ENCODE peak calls at places on chromosomes 7 and 10, in four cellular contexts. Z is uterus, Q is heart left ventricle, X is A549. F is an unnamed sample. For H3K4me1, the result is how much of the 10 kb centered on the place peaks cover.

GRCh38 chr7:33645096-33645495 is 260.2 kb upstream of the BMPER start:
- DNase-seq in Z (no peak), Q (no peak), X (no peak), F (no peak)

GRCh38 chr10:47046321-47047126 is 135.3 kb downstream of the PTPN20 start:
- DNase-seq in Z (no peak), Q (peak), X (no peak), F (peak)

GRCh38 chr7:73521636-73522080 is 435 bp downstream of the BAZ1B start:
- DNase-seq in Z (no peak), Q (no peak), X (peak), F (no peak)

GRCh38 chr10:59868974-59869940 is 37.1 kb downstream of the CCDC6 start:
- DNase-seq in Z (no peak), Q (no peak), X (no peak), F (no peak)

GRCh38 chr7:151724250-151724915 is 152.5 kb downstream of the PRKAG2 start:
- DNase-seq in Z (no peak), Q (no peak), X (no peak), F (no peak)

GRCh38 chr7:64636386-64636785 is 29.5 kb upstream of the ZNF107 start:
- DNase-seq in Z (no peak), Q (no peak), X (no peak), F (no peak)

GRCh38 chr7:30470163-30470770 is 8.3 kb downstream of the NOD1 start:
- DNase-seq in Z (peak), Q (peak), X (no peak), F (no peak)

GRCh38 chr7:158192184-158192835 is 395.3 kb downstream of the PTPRN2 start:
- DNase-seq in Z (no peak), Q (no peak), X (no peak), F (no peak)

GRCh38 chr10:7488418-7488829 is 77.6 kb upstream of the SFMBT2 start:
- DNase-seq in Z (peak), Q (no peak), X (no peak), F (no peak)

GRCh38 chr10:62073429-62073828 is 171.9 kb downstream of the ARID5B start:
- DNase-seq in Z (no peak), Q (no peak), X (no peak), F (no peak)

GRCh38 chr10:62077330-62078015 is 176.0 kb downstream of the ARID5B start:
- DNase-seq in Z (no peak), Q (no peak), X (no peak), F (no peak)

GRCh38 chr10:62075912-62076311 is 174.4 kb downstream of the ARID5B start:
- DNase-seq in Z (no peak), Q (no peak), X (no peak), F (no peak)

GRCh38 chr10:62076872-62077271 is 175.4 kb downstream of the ARID5B start:
- DNase-seq in Z (no peak), Q (no peak), X (peak), F (no peak)

GRCh38 chr10:62075414-62075813 is 173.9 kb downstream of the ARID5B start:
- DNase-seq in Z (no peak), Q (peak), X (no peak), F (no peak)
- H3K27ac ChIP-seq in Z (peak), Q (peak), X (peak), F (peak)

GRCh38 chr7:44403775-44404174 is 78.4 kb upstream of the CAMK2B start:
- DNase-seq in Z (no peak), Q (peak), X (no peak), F (no peak)

GRCh38 chr7:44400033-44400511 is 74.7 kb upstream of the CAMK2B start:
- DNase-seq in Z (no peak), Q (no peak), X (no peak), F (no peak)

GRCh38 chr7:44401692-44402091 is 76.3 kb upstream of the CAMK2B start:
- DNase-seq in Z (no peak), Q (no peak), X (no peak), F (no peak)

GRCh38 chr7:44402401-44403096 is 77.2 kb upstream of the CAMK2B start:
- DNase-seq in Z (no peak), Q (no peak), X (no peak), F (no peak)

GRCh38 chr7:44403176-44403759 is 77.9 kb upstream of the CAMK2B start:
- DNase-seq in Z (no peak), Q (no peak), X (no peak), F (no peak)
- TF ChIP-seq POLR2A in Z (no peak), Q (no peak), X (no peak), F (no peak)

DNA sequence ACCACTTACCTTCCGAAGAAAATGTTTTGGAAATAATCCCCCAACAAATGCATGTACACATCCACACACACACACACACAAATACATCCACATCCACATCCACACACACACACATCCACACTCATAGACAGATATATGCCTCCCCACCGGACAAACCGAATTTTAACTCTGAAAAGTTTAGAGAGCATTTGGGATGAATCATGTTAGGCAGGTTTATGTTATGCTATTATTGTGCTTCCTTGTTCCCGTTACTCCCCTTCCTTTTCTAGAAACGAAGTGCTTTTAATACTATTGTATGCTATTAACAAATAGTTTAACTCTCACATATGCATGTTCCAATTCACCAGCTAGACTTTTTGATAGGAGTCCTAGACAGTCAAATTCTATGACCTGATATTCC is 91.5 kb downstream of the FAS start:
- DNase-seq in Z (no peak), Q (no peak), X (no peak), F (no peak)
- H3K4me1 ChIP-seq in Z (under half), Q (under half), X (under half), F (under half)

DNA sequence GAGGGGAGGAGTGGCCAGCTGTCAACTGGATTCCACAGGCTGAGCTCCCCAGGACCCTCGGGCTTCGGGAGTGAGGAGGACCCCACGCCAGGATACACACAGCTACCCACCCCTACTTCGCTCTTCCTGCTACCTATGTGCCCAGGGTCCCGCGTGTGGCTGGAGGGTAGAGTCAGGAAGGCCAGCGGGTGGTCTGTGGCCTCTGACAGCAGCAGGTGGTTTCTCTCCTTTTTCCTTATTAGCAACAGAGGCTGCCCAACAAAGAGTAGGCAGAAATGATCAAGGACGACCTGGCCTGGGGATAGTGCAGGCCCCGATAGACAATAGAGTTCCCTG is 1.1 kb upstream of the KCNMA1 start:
- DNase-seq in Z (no peak), Q (no peak), X (no peak), F (no peak)
- H3K27ac ChIP-seq in Z (peak), Q (no peak), X (peak), F (no peak)

DNA sequence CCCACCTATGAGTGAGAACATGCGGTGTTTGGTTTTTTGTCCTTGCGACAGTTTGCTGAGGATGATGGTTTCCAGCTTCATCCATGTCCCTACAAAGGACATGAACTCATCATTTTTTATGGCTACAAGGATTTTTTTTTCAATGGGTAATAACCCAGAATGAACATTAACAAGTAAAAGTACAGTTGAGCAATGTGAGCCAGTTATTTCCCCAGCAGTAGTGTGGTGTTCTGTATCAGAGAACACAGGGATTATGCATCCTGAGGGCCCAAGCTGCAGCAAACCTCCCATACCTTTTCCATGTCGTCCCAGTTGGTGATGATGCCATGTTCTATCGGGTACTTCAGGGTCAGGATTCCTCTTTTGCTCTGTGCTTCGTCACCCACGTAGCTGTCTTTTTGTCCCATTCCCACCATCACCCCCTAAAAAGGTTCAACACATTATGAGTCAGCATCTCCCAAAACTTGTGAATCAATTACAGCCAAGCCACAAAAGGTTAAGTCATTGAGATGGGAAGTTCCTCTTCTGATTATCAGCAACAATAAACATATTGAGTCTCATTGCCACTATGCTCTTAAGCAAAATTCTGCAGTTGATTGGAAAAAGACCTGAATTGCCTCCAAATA is 5.5 kb downstream of the ACTA2 start:
- DNase-seq in Z (no peak), Q (no peak), X (no peak), F (no peak)
- TF ChIP-seq POLR2A in Z (no peak), Q (no peak), X (no peak), F (no peak)

DNA sequence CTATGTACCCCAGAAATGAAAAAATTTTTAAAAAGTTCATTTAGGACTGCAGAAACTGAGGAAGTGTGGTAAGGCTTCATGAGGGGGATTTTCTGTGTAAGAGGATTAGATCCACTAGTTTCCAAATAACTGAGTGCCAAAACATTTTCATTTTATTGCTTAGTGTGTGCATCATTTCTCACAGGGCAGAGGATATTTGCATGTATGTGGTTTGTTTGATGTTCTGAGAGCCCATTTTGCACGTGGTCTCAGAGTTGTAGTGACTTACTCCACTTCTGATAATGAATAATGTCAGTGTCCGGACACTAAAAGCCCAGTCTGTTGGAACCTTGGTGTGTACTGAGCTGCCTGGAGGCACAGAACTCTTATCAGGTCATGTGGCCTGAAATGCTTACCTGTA is 299.9 kb downstream of the AUTS2 start:
- DNase-seq in Z (no peak), Q (no peak), X (no peak), F (no peak)
- H3K4me1 ChIP-seq in Z (under half), Q (under half), X (under half), F (under half)

GRCh38 chr7:140161047-140161446 is 15.7 kb downstream of the KDM7A start:
- DNase-seq in Z (no peak), Q (no peak), X (no peak), F (no peak)
- H3K27ac ChIP-seq in Z (no peak), Q (no peak), X (no peak), F (no peak)

GRCh38 chr10:97334370-97335175 is at the start of gene FRAT2:
- DNase-seq in Z (peak), Q (peak), X (peak), F (peak)
- TF ChIP-seq POLR2A in Z (peak), Q (peak), X (peak), F (no peak)